ENCODE peak calls at places on chromosomes 6 and 20, in five cellular contexts. H is AG09309, T is GM10248, F is psoas muscle, G is stomach. D is an unnamed sample.

GRCh38 chr6:89290401-89291155 is 24.5 kb downstream of the GABRR2 start:
- DNase-seq in F (no peak), H (no peak), G (no peak), T (no peak), D (no peak)

GRCh38 chr6:79864421-79864820 is 82.9 kb downstream of the ELOVL4 start:
- DNase-seq in G (peak), H (no peak), F (no peak), T (no peak), D (no peak)

GRCh38 chr20:51767018-51767866 is 948 bp downstream of the ATP9A start:
- DNase-seq in T (no peak), G (peak), F (peak), H (no peak), D (peak)

GRCh38 chr6:79077680-79078056 is 386 bp downstream of the PHIP start:
- DNase-seq in H (no peak), G (peak), T (peak), F (no peak), D (peak)

GRCh38 chr20:38343107-38343797 is 3.0 kb upstream of the LBP start:
- DNase-seq in G (peak), T (no peak), F (no peak), H (no peak), D (no peak)

GRCh38 chr20:59042151-59042795 is at the start of gene PRELID3B:
- DNase-seq in T (peak), F (no peak), H (no peak), G (no peak), D (no peak)

GRCh38 chr20:61340157-61340556 is 88.1 kb downstream of the CDH4 start:
- DNase-seq in F (no peak), H (no peak), G (no peak), T (no peak), D (no peak)

GRCh38 chr6:1055015-1055921 is 256.6 kb upstream of the FOXQ1 start:
- DNase-seq in F (no peak), G (no peak), T (no peak), H (no peak), D (no peak)

GRCh38 chr6:35691027-35691824 is 2.5 kb upstream of the FKBP5 start:
- DNase-seq in T (no peak), F (peak), H (peak), G (peak), D (peak)

GRCh38 chr20:58028123-58028522 is 200.3 kb downstream of the ANKRD60 start:
- DNase-seq in T (no peak), F (no peak), H (no peak), G (no peak), D (peak)

GRCh38 chr6:26205625-26206574 is 118.7 kb downstream of the HFE start:
- DNase-seq in F (no peak), H (no peak), T (no peak), G (no peak), D (no peak)

GRCh38 chr6:152225231-152225934 is 411.8 kb downstream of the SYNE1 start:
- DNase-seq in T (no peak), G (no peak), F (no peak), H (no peak), D (no peak)

GRCh38 chr6:128519132-128519930 is 1.1 kb downstream of the PTPRK start:
- DNase-seq in H (no peak), G (peak), T (peak), F (peak), D (peak)

GRCh38 chr20:2144850-2145249 is 43.2 kb downstream of the STK35 start:
- DNase-seq in H (no peak), T (no peak), G (no peak), F (no peak), D (no peak)

GRCh38 chr6:98047881-98048280 is 764.9 kb upstream of the MMS22L start:
- DNase-seq in G (no peak), F (no peak), T (no peak), H (no peak), D (no peak)

GRCh38 chr6:87574237-87574636 is 15.6 kb downstream of the RARS2 start:
- DNase-seq in H (no peak), F (no peak), T (peak), G (no peak), D (no peak)

GRCh38 chr6:62479722-62480121 is 193.7 kb upstream of the KHDRBS2 start:
- DNase-seq in H (no peak), G (no peak), F (no peak), T (no peak), D (no peak)

GRCh38 chr6:113954653-113955052 is 16.3 kb downstream of the HDAC2 start:
- DNase-seq in H (no peak), T (no peak), F (no peak), G (no peak), D (no peak)

DNA sequence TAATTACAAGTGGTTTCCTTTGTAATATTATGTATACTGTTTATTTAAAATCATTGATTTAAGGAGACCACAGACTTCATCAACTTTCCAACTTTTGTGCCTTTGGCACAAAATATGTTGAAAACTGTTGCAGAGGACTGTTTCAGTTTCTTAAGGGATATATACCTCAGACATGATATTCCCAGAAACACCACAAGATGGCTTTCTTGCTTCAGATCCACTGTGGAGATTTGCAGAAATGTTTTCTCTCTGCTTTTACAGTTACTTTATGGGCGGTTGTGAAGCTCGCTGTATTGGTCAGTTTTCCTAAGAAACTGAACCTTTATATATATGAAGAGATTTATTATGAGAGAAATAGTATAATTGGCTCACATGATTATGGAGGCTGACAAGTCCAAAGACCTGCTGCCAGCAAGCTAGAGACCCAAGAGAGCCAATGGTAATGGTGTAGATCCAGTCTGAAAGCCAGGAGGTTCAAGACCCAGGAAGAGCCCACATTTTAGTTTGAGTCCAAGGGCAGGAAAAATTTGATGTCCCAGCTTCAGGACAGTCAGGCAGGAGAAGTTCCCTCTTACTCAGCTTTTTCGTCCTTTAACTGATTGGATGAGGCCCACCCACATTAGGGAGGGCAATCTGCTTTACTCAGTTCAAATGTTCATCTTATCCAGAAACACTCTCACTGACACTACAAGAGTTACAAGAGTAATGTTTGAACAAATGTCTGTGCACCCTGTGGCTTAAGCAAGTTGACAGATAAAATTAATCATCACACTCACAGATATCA is 12.8 kb downstream of the ME1 start:
- DNase-seq in G (no peak), T (peak), F (no peak), H (peak), D (no peak)
- TF ChIP-seq CTCF in G (no peak), T (peak), F (peak), H (peak), D (peak)

GRCh38 chr20:45300961-45301360 is 5.7 kb upstream of the RBPJL start:
- DNase-seq in H (no peak), T (peak), F (no peak), G (no peak), D (peak)
- TF ChIP-seq CTCF in H (peak), T (peak), F (no peak), G (no peak), D (peak)

DNA sequence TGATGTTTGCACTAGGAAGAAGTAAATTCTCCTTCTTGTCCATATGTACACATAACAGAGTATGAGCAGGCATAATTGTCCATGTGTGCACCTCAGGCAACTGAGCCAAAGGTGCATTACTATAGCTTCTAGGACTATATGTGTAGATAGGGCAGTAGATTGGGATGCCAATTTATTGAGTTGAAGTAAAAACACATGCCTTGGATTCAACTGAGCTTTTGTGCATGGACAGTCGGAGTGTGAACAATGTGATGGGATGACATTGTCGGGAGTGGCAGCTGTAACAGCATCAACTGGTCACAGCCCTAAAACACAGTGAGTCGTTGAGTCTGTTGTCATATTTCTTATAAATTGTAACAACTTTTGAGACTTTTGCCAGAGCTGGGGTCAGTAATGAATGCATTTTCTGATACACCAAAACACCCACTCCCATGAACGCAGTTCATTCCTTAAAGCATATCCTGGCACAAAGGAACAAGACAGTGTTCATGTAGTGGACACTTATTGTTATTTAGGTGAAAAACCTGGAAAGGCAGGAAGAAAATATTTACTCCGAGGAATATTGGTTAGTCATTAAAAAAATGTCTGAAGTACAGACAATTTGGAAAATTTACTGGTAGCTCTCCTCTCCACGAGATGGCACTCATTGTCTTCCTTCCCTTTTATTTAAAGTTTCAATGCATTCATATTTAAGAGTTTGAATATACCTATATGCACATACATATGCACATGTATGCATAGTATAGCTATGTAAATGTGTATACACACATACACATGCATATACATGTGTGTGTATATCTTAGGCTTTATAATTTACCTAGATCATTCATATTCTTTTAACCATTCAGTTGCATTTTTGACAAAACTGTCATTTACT is 302.0 kb upstream of the STXBP5 start:
- DNase-seq in G (no peak), T (no peak), H (no peak), F (no peak), D (no peak)
- TF ChIP-seq CTCF in G (no peak), T (no peak), H (peak), F (no peak), D (no peak)

DNA sequence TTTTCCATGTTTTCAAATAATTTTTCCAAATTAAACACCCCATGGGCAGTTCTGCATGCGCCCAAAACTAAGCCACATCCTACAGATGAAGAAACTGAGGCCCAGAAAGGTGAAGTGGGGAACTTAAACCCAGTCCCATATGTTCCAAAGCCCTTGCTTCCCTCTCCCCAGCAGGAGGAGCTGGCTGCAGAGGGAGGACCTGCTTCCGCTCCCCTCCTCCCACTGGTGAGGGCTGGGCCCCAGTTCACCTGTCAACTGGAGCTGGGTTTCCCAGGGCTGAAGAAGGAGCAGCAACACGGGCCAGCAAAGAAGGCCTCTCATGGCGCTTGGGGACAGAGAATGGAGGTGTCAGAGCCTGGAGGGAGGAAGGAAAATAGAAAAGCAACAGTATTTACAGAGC is 1.4 kb upstream of the RBPJL start:
- DNase-seq in G (no peak), F (no peak), T (no peak), H (no peak), D (no peak)
- TF ChIP-seq CTCF in G (no peak), F (no peak), T (no peak), H (no peak), D (no peak)

GRCh38 chr6:7979831-7980230 is 69.2 kb upstream of the TXNDC5 start:
- DNase-seq in T (no peak), H (no peak), F (no peak), G (no peak), D (no peak)
- TF ChIP-seq CTCF in T (no peak), H (no peak), F (no peak), G (no peak), D (no peak)

DNA sequence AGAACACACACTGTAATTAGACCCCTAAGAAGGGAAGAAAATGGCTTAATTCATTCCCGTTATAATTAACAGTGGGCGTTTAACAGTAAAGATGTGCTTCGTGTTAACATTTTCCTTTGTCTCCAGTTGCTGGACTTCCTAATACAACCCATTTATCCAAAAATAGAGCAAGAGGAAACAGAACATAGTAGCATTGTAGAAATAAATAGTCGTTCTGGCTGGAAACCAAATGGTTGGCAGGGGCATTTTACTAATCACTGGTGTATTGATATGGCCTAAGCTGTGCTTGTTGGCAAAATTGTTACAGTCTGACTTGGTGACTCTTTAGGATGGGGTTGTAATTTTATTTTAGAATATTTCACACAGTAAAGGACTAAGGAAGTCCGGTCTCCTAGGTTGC is 89.8 kb downstream of the BMP6 start:
- DNase-seq in G (no peak), F (no peak), H (no peak), T (no peak), D (no peak)
- TF ChIP-seq CTCF in G (no peak), F (no peak), H (no peak), T (no peak), D (no peak)

DNA sequence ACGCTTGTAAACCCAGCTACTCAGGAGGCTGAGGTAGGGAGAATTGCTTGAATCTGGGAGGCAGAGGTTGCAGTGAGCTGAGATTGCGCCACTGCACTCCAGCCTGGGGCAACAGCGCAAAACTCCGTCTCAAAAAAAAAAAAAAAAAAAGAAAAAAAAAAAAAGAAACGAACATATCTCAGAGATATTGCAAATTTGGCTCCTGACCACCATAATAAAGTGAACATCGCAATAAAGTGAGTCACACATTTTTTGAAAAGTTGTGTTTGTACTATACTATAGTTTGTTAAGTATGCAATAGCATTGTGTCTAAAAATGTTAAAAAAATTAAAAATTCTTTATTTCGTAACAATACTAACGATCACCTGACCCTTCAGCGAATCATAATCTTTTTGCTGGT is 13.3 kb downstream of the RSPH9 start:
- DNase-seq in H (no peak), F (no peak), G (no peak), T (no peak), D (no peak)
- TF ChIP-seq CTCF in H (no peak), F (no peak), G (no peak), T (no peak), D (no peak)

GRCh38 chr20:56001890-56002289 is 3.4 kb downstream of the CBLN4 start:
- DNase-seq in F (no peak), G (no peak), H (no peak), T (no peak), D (no peak)

GRCh38 chr20:56003966-56004365 is 1.4 kb downstream of the CBLN4 start:
- DNase-seq in F (no peak), H (no peak), T (no peak), G (no peak), D (no peak)

GRCh38 chr20:56004611-56005388 is 519 bp downstream of the CBLN4 start:
- DNase-seq in T (no peak), F (no peak), G (no peak), H (no peak), D (no peak)

GRCh38 chr20:56003111-56003800 is 2.1 kb downstream of the CBLN4 start:
- DNase-seq in F (no peak), G (no peak), H (no peak), T (no peak), D (no peak)

DNA sequence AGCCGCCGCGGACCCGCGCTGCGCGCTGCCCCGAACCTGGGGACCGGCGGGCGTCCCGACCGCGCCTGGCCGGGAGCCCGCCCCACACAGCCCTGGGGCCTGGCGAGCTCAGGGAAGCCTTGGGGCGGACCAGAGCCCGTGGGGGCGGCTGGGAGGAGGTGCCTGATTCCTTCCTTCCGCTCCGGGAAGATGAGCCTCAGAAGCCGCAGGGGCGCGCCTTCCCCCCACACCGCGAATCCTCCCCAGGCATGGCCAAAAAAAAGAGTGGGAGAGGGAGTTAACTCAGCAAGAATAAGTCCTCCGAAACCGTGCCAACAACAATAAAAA is at the start of gene CBLN4:
- DNase-seq in F (no peak), G (no peak), T (no peak), H (no peak), D (no peak)
- TF ChIP-seq CTCF in F (no peak), G (no peak), T (no peak), H (no peak), D (no peak)

GRCh38 chr6:112606726-112607125 is 259.6 kb downstream of the RFPL4B start:
- DNase-seq in T (no peak), F (no peak), H (no peak), G (no peak), D (no peak)
- TF ChIP-seq CTCF in T (no peak), F (no peak), H (no peak), G (no peak), D (no peak)

GRCh38 chr6:157988700-157989063 is 7.0 kb downstream of the SYNJ2 start:
- DNase-seq in G (no peak), T (no peak), F (no peak), H (no peak), D (no peak)

GRCh38 chr6:157993076-157993475 is 11.4 kb downstream of the SYNJ2 start:
- DNase-seq in T (no peak), G (no peak), F (no peak), H (no peak), D (no peak)

GRCh38 chr6:157989541-157990289 is 8.1 kb downstream of the SYNJ2 start:
- DNase-seq in T (no peak), H (no peak), G (peak), F (peak), D (no peak)

GRCh38 chr6:157990321-157991066 is 8.8 kb downstream of the SYNJ2 start:
- DNase-seq in T (no peak), H (no peak), F (no peak), G (no peak), D (no peak)

GRCh38 chr6:157991067-157991432 is 9.4 kb downstream of the SYNJ2 start:
- DNase-seq in T (no peak), F (no peak), G (no peak), H (no peak), D (no peak)
- TF ChIP-seq CTCF in T (no peak), F (no peak), G (no peak), H (no peak), D (no peak)